ENCODE peak calls at places on chromosome 6, in seven cellular contexts. D is CD4-positive, alpha-beta T cell; H is GM20000; Y is upper lobe of right lung; M is GM12865; G is keratinocyte; N is foreskin keratinocyte. O is an unnamed sample.

GRCh38 chr6:136146130-136146529 is 104.0 kb downstream of the MTFR2 start:
- DNase-seq in M (no peak), D (no peak), Y (no peak), N (no peak), H (no peak), G (no peak), O (no peak)

GRCh38 chr6:36805917-36806316 is 33.3 kb downstream of the CPNE5 start:
- DNase-seq in M (no peak), N (no peak), G (no peak), Y (no peak), H (no peak), D (no peak), O (no peak)

GRCh38 chr6:149362289-149362688 is 37.8 kb upstream of the SUMO4 start:
- DNase-seq in H (no peak), D (no peak), M (no peak), G (no peak), Y (no peak), N (peak), O (no peak)

GRCh38 chr6:160730911-160731310 is 28.9 kb downstream of the PLG start:
- DNase-seq in G (no peak), M (peak), D (no peak), N (no peak), H (no peak), Y (no peak), O (no peak)

GRCh38 chr6:5379647-5380242 is 118.4 kb downstream of the FARS2 start:
- DNase-seq in N (peak), Y (no peak), D (no peak), G (no peak), H (peak), M (peak), O (no peak)

GRCh38 chr6:132199343-132199742 is 201.9 kb downstream of the MOXD1 start:
- DNase-seq in Y (no peak), G (no peak), H (no peak), N (peak), D (no peak), M (no peak), O (no peak)

GRCh38 chr6:105326838-105327745 is 75.8 kb downstream of the PREP start:
- DNase-seq in D (no peak), Y (no peak), N (peak), H (no peak), M (no peak), G (no peak), O (no peak)

GRCh38 chr6:32096394-32097258 is 12.5 kb downstream of the TNXB start:
- DNase-seq in G (no peak), H (no peak), N (no peak), M (no peak), D (no peak), Y (no peak), O (no peak)

GRCh38 chr6:26017567-26017966 is 55.0 kb downstream of the TRIM38 start:
- DNase-seq in Y (peak), G (no peak), N (peak), D (peak), M (no peak), H (peak), O (no peak)

GRCh38 chr6:150293423-150294280 is 75.2 kb upstream of the IYD start:
- DNase-seq in M (no peak), H (no peak), G (no peak), D (no peak), Y (no peak), N (peak), O (no peak)

GRCh38 chr6:14734416-14735340 is 511.2 kb upstream of the JARID2 start:
- DNase-seq in D (no peak), G (no peak), Y (no peak), N (peak), M (peak), H (peak), O (no peak)

GRCh38 chr6:73299171-73300073 is 36.4 kb upstream of the KHDC1 start:
- DNase-seq in G (no peak), M (no peak), N (no peak), D (no peak), Y (no peak), H (no peak), O (no peak)

GRCh38 chr6:160962835-160963623 is 28.5 kb upstream of the MAP3K4 start:
- DNase-seq in Y (no peak), D (no peak), M (no peak), G (no peak), N (no peak), H (no peak), O (no peak)

GRCh38 chr6:166206510-166207389 is 39.1 kb upstream of the TBXT start:
- DNase-seq in Y (no peak), H (no peak), G (no peak), M (peak), N (no peak), D (no peak), O (no peak)

GRCh38 chr6:169589293-169589692 is 112.5 kb downstream of the WDR27 start:
- DNase-seq in D (no peak), Y (no peak), N (peak), H (no peak), M (peak), G (no peak), O (no peak)

GRCh38 chr6:24332306-24332705 is 25.6 kb downstream of the DCDC2 start:
- DNase-seq in D (no peak), G (peak), Y (no peak), N (peak), H (no peak), M (no peak), O (no peak)

GRCh38 chr6:24666616-24667377 is at the start of the genes ACOT13 and TDP2:
- DNase-seq in D (peak), Y (peak), G (peak), N (peak), M (peak), H (peak), O (peak)

GRCh38 chr6:40542175-40542764 is 44.9 kb downstream of the LRFN2 start:
- DNase-seq in Y (peak), G (no peak), D (no peak), N (no peak), H (no peak), M (no peak), O (no peak)

GRCh38 chr6:106560966-106561740 is 68.1 kb downstream of the RTN4IP1 start:
- DNase-seq in Y (no peak), N (peak), H (no peak), G (no peak), M (no peak), D (no peak), O (no peak)

GRCh38 chr6:35077713-35078105 is 63.4 kb downstream of the TCP11 start:
- DNase-seq in D (no peak), M (no peak), G (no peak), H (no peak), N (no peak), Y (peak), O (peak)

GRCh38 chr6:119957195-119957594 is 607.6 kb upstream of the MAN1A1 start:
- DNase-seq in N (no peak), G (no peak), Y (no peak), H (no peak), D (no peak), M (no peak), O (no peak)

GRCh38 chr6:46452312-46452917 is 38.8 kb downstream of the RCAN2 start:
- DNase-seq in M (no peak), D (no peak), G (no peak), N (no peak), H (no peak), Y (no peak), O (no peak)

GRCh38 chr6:47044418-47044817 is 2.3 kb upstream of the ADGRF1 start:
- DNase-seq in N (peak), G (peak), D (no peak), Y (no peak), M (peak), H (no peak), O (no peak)

GRCh38 chr6:89689732-89690131 is 51.2 kb upstream of the LYRM2 start:
- DNase-seq in G (no peak), M (peak), D (no peak), Y (no peak), H (no peak), N (no peak), O (no peak)

GRCh38 chr6:43428874-43429273 is 1.5 kb downstream of the ABCC10 start:
- DNase-seq in G (no peak), M (peak), D (no peak), H (no peak), N (peak), Y (no peak), O (no peak)

GRCh38 chr6:4377635-4378034 is 242.3 kb upstream of the ECI2 start:
- DNase-seq in H (no peak), Y (no peak), M (no peak), G (no peak), N (no peak), D (no peak), O (no peak)

GRCh38 chr6:71486466-71486865 is 197.9 kb downstream of the OGFRL1 start:
- DNase-seq in Y (no peak), H (no peak), D (no peak), N (peak), M (no peak), G (no peak), O (no peak)

GRCh38 chr6:154154389-154154967 is 115.4 kb downstream of the OPRM1 start:
- DNase-seq in M (peak), G (peak), N (peak), Y (no peak), D (peak), H (peak), O (no peak)

GRCh38 chr6:43246301-43247114 is 3.2 kb downstream of the TTBK1 start:
- DNase-seq in G (no peak), N (no peak), H (peak), Y (peak), M (peak), D (no peak), O (no peak)

GRCh38 chr6:99661870-99662269 is 55.2 kb downstream of the PRDM13 start:
- DNase-seq in G (no peak), H (no peak), N (no peak), D (no peak), Y (no peak), M (no peak), O (no peak)
- TF ChIP-seq CTCF in G (no peak), H (no peak), N (no peak), D (no peak), Y (no peak), M (no peak), O (no peak)

GRCh38 chr6:91428953-91429560 is 842.2 kb upstream of the MAP3K7 start:
- DNase-seq in D (no peak), H (no peak), Y (no peak), G (no peak), N (no peak), M (no peak), O (no peak)
- TF ChIP-seq CTCF in D (no peak), H (no peak), Y (no peak), G (no peak), N (no peak), M (no peak), O (peak)

GRCh38 chr6:126664271-126664670 is 324.4 kb downstream of the CENPW start:
- DNase-seq in N (no peak), Y (no peak), G (no peak), M (no peak), H (no peak), D (no peak), O (no peak)
- TF ChIP-seq CTCF in N (no peak), Y (no peak), G (no peak), M (no peak), H (no peak), D (no peak), O (no peak)

DNA sequence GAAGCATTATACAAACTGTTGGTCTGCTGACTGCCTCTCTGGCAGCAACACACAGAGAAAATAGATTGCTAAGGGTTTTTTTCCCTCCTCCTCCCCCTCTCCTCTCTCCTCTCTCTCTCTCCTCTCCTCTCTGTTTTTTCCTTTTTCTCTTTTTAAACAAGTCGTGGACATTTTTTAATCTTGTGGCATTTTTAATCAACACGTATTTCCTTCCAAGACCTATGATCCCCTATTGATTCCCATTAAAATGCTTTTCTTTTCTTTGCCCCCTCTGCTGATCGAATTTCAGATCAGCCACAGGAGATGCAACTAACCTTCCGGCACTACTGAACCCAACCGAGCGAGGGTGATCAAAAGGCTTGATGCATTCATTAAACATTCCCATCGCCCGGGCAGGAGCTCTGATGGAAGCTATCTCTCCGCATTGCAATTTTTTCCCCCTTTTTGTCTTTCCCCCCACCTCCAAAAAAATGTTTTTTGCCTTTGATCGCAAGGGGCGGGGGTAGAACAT is 90.7 kb upstream of the ARID1B start:
- DNase-seq in M (peak), N (peak), H (peak), G (no peak), D (peak), Y (no peak), O (no peak)
- TF ChIP-seq CTCF in M (peak), N (peak), H (peak), G (peak), D (peak), Y (peak), O (peak)

GRCh38 chr6:81640891-81641290 is 111.6 kb downstream of the TENT5A start:
- DNase-seq in N (no peak), Y (no peak), M (no peak), H (no peak), G (no peak), D (no peak), O (no peak)
- TF ChIP-seq CTCF in N (no peak), Y (no peak), M (no peak), H (no peak), G (no peak), D (no peak), O (no peak)

GRCh38 chr6:112087136-112087908 is at the start of the genes FAM229B and TUBE1:
- DNase-seq in M (peak), N (peak), G (peak), D (peak), Y (peak), H (peak), O (peak)
- TF ChIP-seq CTCF in M (no peak), N (peak), G (no peak), D (no peak), Y (peak), H (no peak), O (no peak)

GRCh38 chr6:156775717-156776116 is 1.5 kb upstream of the ARID1B start:
- DNase-seq in H (no peak), D (no peak), Y (no peak), N (no peak), G (no peak), M (no peak), O (no peak)

GRCh38 chr6:156773935-156774871 is 3.0 kb upstream of the ARID1B start:
- DNase-seq in D (no peak), H (no peak), Y (no peak), M (no peak), G (no peak), N (no peak), O (no peak)

GRCh38 chr6:156773476-156773875 is 3.7 kb upstream of the ARID1B start:
- DNase-seq in N (no peak), H (no peak), Y (no peak), D (no peak), M (no peak), G (no peak), O (no peak)

GRCh38 chr6:156776470-156776840 is 723 bp upstream of the ARID1B start:
- DNase-seq in M (peak), N (peak), Y (no peak), G (no peak), D (no peak), H (peak), O (no peak)

DNA sequence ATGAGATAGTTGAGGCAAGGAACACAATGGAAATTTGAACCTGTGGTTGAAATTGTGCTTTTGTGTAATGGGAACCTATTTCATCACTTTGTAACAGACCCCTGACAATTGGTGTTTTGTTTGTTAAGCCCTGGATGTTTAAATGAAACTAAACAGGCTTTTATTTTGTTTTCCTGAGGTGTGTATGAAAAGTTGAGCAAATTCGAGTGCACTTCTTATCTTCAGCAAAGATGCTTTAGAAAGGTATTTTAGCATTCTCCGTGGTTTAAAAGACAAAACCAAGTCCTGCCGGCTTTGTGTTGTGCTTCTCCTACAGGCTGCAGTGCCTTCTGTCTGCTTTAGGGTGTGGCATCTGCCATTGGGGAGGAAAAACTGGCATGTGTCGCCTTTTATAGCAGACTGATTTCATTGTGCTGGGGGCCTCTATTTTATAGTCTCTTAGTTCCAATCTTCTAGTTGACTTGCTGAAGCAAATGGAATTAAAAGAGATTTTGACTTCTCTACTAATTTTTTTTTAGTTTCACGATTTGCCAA is 2.2 kb upstream of the ARID1B start:
- DNase-seq in H (no peak), D (no peak), M (no peak), G (no peak), N (no peak), Y (no peak), O (no peak)
- TF ChIP-seq CTCF in H (no peak), D (no peak), M (no peak), G (no peak), N (peak), Y (no peak), O (peak)

DNA sequence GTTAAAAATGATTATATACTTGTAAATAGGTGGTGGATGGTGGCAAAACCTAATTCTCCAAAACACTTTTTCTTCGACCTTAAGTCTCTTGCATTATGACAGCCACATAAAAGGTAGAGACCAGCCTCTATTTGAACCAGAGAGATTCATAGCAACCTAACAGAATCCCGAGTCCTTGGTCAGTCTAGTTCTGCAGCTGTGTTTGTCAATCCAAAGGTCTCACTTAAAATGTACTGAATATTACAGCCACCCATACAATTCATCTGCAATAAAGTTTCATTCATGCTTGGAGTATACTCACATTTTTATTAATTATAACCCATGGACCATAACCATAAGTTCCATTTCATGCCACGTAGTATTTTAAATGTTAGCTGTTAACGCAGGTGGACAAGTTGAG is 87.2 kb downstream of the EPM2A start:
- DNase-seq in Y (no peak), D (no peak), G (no peak), H (no peak), N (no peak), M (no peak), O (no peak)
- TF ChIP-seq CTCF in Y (no peak), D (no peak), G (no peak), H (no peak), N (no peak), M (no peak), O (no peak)

DNA sequence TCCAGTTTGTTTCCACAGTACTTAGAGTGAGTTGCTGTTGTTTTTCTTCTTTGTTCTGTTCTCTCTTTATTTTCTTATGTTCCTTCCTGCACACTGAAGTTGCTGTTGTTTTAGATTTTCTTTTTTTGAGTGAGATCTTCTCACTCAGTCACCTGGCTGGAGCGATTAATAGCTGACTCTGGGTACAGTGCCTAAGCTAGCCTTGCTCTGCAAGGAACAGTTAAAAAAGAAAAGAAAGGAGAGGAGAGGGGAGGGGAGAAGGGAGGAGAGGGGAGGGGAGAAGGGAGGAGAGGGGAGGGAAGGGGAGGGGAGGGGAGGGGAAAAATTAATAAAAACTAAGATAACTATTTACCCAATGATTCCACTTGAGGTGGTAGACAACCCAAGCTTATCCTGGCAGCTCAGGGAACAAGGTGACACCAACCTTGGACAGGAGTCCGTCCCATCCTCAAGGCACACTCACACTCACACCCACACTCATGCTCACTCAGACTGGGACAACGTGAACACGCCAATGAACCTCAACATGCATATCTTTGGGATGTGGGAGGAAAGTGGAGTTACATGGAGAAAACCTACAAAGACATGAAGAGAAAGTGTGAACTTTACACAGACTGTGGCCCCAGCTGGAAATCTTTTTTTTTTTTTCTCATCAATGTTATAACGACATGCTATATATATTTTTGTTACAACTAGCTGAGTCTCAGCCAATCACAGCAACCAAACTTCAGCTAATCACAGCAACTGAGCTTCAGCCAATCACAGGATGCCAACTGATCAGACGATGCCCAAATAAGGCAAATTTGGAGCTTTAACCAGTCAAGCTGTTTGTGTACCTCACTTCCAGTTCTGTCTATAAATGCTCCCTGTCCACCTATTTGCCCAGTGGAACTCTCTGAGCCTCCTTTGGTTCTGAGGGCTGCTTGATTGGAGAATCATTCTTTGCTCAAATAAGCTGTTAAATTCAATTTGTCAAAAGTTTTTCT is 124.1 kb downstream of the SGK1 start:
- DNase-seq in Y (no peak), M (no peak), D (no peak), N (no peak), H (no peak), G (no peak), O (no peak)
- TF ChIP-seq CTCF in Y (no peak), M (no peak), D (no peak), N (no peak), H (no peak), G (no peak), O (no peak)

O was measured in chondrocyte.